ENCODE peak calls at places on chromosomes 5 and 9, in four cellular contexts. K, E, V and U are unnamed samples.

GRCh38 chr9:121689461-121690157 is 38.2 kb downstream of the DAB2IP start:
- DNase-seq in V (no peak), K (no peak), E (no peak), U (no peak)

GRCh38 chr9:121736964-121737462 is 85.6 kb downstream of the DAB2IP start:
- DNase-seq in K (no peak), V (no peak), E (no peak), U (no peak)

GRCh38 chr9:137234055-137234697 is 3.5 kb downstream of the SLC34A3 start:
- DNase-seq in V (no peak), E (no peak), K (no peak), U (no peak)

GRCh38 chr5:159442210-159442850 is 112.0 kb upstream of the IL12B start:
- DNase-seq in V (no peak), E (no peak), K (no peak), U (no peak)

GRCh38 chr5:16866795-16867584 is 69.1 kb downstream of the MYO10 start:
- DNase-seq in K (no peak), E (no peak), V (no peak), U (no peak)

GRCh38 chr5:144207875-144208444 is 37.3 kb downstream of the KCTD16 start:
- DNase-seq in V (no peak), K (no peak), E (no peak), U (no peak)

GRCh38 chr5:93602261-93603149 is 19.5 kb downstream of the NR2F1 start:
- DNase-seq in V (no peak), K (no peak), E (no peak), U (no peak)

GRCh38 chr5:81755320-81755719 is 4.4 kb upstream of the SSBP2 start:
- DNase-seq in V (no peak), E (peak; percentile 88), K (no peak), U (no peak)

GRCh38 chr9:125998837-125999503 is 251.8 kb downstream of the PBX3 start:
- DNase-seq in E (no peak), K (no peak), V (no peak), U (no peak)

GRCh38 chr5:136285501-136285900 is 79.8 kb downstream of the TRPC7 start:
- DNase-seq in E (peak; percentile 15), V (no peak), K (no peak), U (no peak)

GRCh38 chr5:77356740-77357139 is 135.4 kb downstream of the WDR41 start:
- DNase-seq in E (peak; percentile 44), K (no peak), V (no peak), U (no peak)

GRCh38 chr9:106980551-106981101 is 117.7 kb downstream of the ZNF462 start:
- DNase-seq in V (no peak), E (no peak), K (no peak), U (no peak)

GRCh38 chr5:116751684-116752083 is 177.1 kb upstream of the SEMA6A start:
- DNase-seq in K (no peak), E (no peak), V (no peak), U (no peak)

GRCh38 chr9:21408817-21409216 is at the start of gene IFNA8:
- DNase-seq in K (no peak), V (no peak), E (no peak), U (no peak)

GRCh38 chr5:125054106-125054505 is 307.7 kb upstream of the ZNF608 start:
- DNase-seq in E (no peak), K (no peak), V (no peak), U (no peak)

GRCh38 chr5:107744418-107745330 is 73.9 kb upstream of the EFNA5 start:
- DNase-seq in E (no peak), V (no peak), K (no peak), U (no peak)

GRCh38 chr5:158701406-158702177 is 398.1 kb downstream of the EBF1 start:
- DNase-seq in E (peak; percentile 36), V (no peak), K (no peak), U (no peak)

GRCh38 chr5:50744761-50745160 is 78.3 kb downstream of the PARP8 start:
- DNase-seq in E (peak; percentile 38), K (no peak), V (no peak), U (no peak)

GRCh38 chr5:60494144-60494543 is 205.8 kb downstream of the DEPDC1B start:
- DNase-seq in V (no peak), K (no peak), E (no peak), U (no peak)

GRCh38 chr5:368162-369084 is 46.9 kb downstream of the AHRR start:
- DNase-seq in K (no peak), V (no peak), E (peak; percentile 85), U (peak; percentile 61)

GRCh38 chr9:133945977-133946753 is 46.0 kb downstream of the VAV2 start:
- DNase-seq in K (no peak), E (no peak), V (no peak), U (no peak)

GRCh38 chr9:82208741-82209450 is 220.3 kb downstream of the SPATA31D1 start:
- DNase-seq in K (no peak), E (no peak), V (no peak), U (no peak)

GRCh38 chr5:108749130-108749861 is 1.6 kb downstream of the FER start:
- DNase-seq in V (no peak), E (no peak), K (peak; percentile 77), U (no peak)

GRCh38 chr5:138869763-138870500 is 5.2 kb downstream of the LRRTM2 start:
- DNase-seq in V (no peak), K (no peak), E (no peak), U (no peak)

GRCh38 chr5:1134478-1134877 is 22.6 kb upstream of the SLC12A7 start:
- DNase-seq in V (no peak), E (no peak), K (no peak), U (no peak)

GRCh38 chr5:88613051-88613450 is 269.9 kb downstream of the MEF2C start:
- DNase-seq in V (no peak), K (no peak), E (no peak), U (no peak)

GRCh38 chr9:19119801-19120440 is 7.4 kb downstream of the PLIN2 start:
- DNase-seq in V (no peak), K (no peak), E (no peak), U (no peak)

GRCh38 chr9:70635790-70636189 is 221.3 kb upstream of the KLF9 start:
- DNase-seq in E (no peak), K (no peak), V (no peak), U (no peak)

GRCh38 chr5:149757186-149757950 is 27.3 kb downstream of the PPARGC1B start:
- DNase-seq in E (no peak), V (no peak), K (no peak), U (no peak)

GRCh38 chr5:32230356-32231099 is 56.4 kb upstream of the GOLPH3 start:
- DNase-seq in V (no peak), K (no peak), E (no peak), U (no peak)

GRCh38 chr5:59542841-59543825 is 350.4 kb downstream of the PDE4D start:
- DNase-seq in K (peak; percentile 12), E (no peak), V (no peak), U (no peak)

GRCh38 chr9:121910491-121911040 is 182.5 kb downstream of the TTLL11 start:
- DNase-seq in V (no peak), E (no peak), K (no peak), U (no peak)

GRCh38 chr5:179763215-179763945 is 30.4 kb upstream of the LTC4S start:
- DNase-seq in V (peak; percentile 45), K (peak; percentile 34), E (peak; percentile 82), U (no peak)

GRCh38 chr9:2459756-2460155 is 161.8 kb upstream of the VLDLR start:
- DNase-seq in E (no peak), V (no peak), K (peak; percentile 43), U (no peak)

GRCh38 chr5:133199366-133199901 is 147.6 kb downstream of the HSPA4 start:
- DNase-seq in V (no peak), E (no peak), K (no peak), U (no peak)

GRCh38 chr5:111743993-111744392 is 13.0 kb downstream of the NREP start:
- DNase-seq in E (peak; percentile 15), V (no peak), K (no peak), U (no peak)

GRCh38 chr5:163917741-163918140 is 412.3 kb downstream of the MAT2B start:
- DNase-seq in E (no peak), V (no peak), K (no peak), U (no peak)

GRCh38 chr5:44389410-44389879 is at the start of gene FGF10:
- DNase-seq in K (no peak), E (no peak), V (no peak), U (no peak)